ENCODE peak calls at places on chromosomes 5 and 9, in six cellular contexts. One of them, this sample, is unnamed.

GRCh38 chr5:37889612-37890317 is 49.9 kb upstream of the GDNF start:
- DNase-seq in activated CD8-positive, alpha-beta memory T cell treated with anti-CD3 and anti-CD28 coated beads, Interleukin-2, amount 50 U/mL, for 48 hours: no peak
- DNase-seq in PC-3: peak; percentile 94
- DNase-seq in activated T-helper 1 cell treated with Interleukin-2 at 50 U/mL for 16 hours: no peak
- DNase-seq in IMR-90: peak; percentile 88
- DNase-seq in activated T-helper 2 cell treated with anti-CD3 and anti-CD28 coated beads, Interferon-gamma antibody, Interleukin-2, Interleukin-4, amounts not matched to agents 10 μg/mL and 5 μg/mL and 100 μg/mL, durations not matched to agents 14 hours and 24 hours and 36 hours: no peak
- DNase-seq in this sample: no peak

GRCh38 chr5:141208478-141208877 is at the start of gene PCDHB12:
- DNase-seq in activated CD8-positive, alpha-beta memory T cell treated with anti-CD3 and anti-CD28 coated beads, Interleukin-2, amount 50 U/mL, for 48 hours: no peak
- DNase-seq in PC-3: peak; percentile 20
- DNase-seq in activated T-helper 1 cell treated with Interleukin-2 at 50 U/mL for 16 hours: no peak
- DNase-seq in IMR-90: peak; percentile 2
- DNase-seq in activated T-helper 2 cell treated with anti-CD3 and anti-CD28 coated beads, Interferon-gamma antibody, Interleukin-2, Interleukin-4, amounts not matched to agents 10 μg/mL and 5 μg/mL and 100 μg/mL, durations not matched to agents 14 hours and 24 hours and 36 hours: no peak
- DNase-seq in this sample: no peak

GRCh38 chr9:90322296-90322695 is 320.3 kb downstream of the DIRAS2 start:
- DNase-seq in activated CD8-positive, alpha-beta memory T cell treated with anti-CD3 and anti-CD28 coated beads, Interleukin-2, amount 50 U/mL, for 48 hours: no peak
- DNase-seq in PC-3: no peak
- DNase-seq in activated T-helper 1 cell treated with Interleukin-2 at 50 U/mL for 16 hours: no peak
- DNase-seq in IMR-90: peak; percentile 9
- DNase-seq in activated T-helper 2 cell treated with anti-CD3 and anti-CD28 coated beads, Interferon-gamma antibody, Interleukin-2, Interleukin-4, amounts not matched to agents 10 μg/mL and 5 μg/mL and 100 μg/mL, durations not matched to agents 14 hours and 24 hours and 36 hours: no peak
- DNase-seq in this sample: no peak

GRCh38 chr5:86118542-86118941 is 499.2 kb upstream of the COX7C start:
- DNase-seq in activated CD8-positive, alpha-beta memory T cell treated with anti-CD3 and anti-CD28 coated beads, Interleukin-2, amount 50 U/mL, for 48 hours: no peak
- DNase-seq in PC-3: peak; percentile 48
- DNase-seq in activated T-helper 1 cell treated with Interleukin-2 at 50 U/mL for 16 hours: no peak
- DNase-seq in IMR-90: no peak
- DNase-seq in activated T-helper 2 cell treated with anti-CD3 and anti-CD28 coated beads, Interferon-gamma antibody, Interleukin-2, Interleukin-4, amounts not matched to agents 10 μg/mL and 5 μg/mL and 100 μg/mL, durations not matched to agents 14 hours and 24 hours and 36 hours: no peak
- DNase-seq in this sample: no peak

GRCh38 chr5:22852807-22853670 is at the start of gene CDH12:
- DNase-seq in activated CD8-positive, alpha-beta memory T cell treated with anti-CD3 and anti-CD28 coated beads, Interleukin-2, amount 50 U/mL, for 48 hours: no peak
- DNase-seq in PC-3: peak; percentile 25
- DNase-seq in activated T-helper 1 cell treated with Interleukin-2 at 50 U/mL for 16 hours: no peak
- DNase-seq in IMR-90: no peak
- DNase-seq in activated T-helper 2 cell treated with anti-CD3 and anti-CD28 coated beads, Interferon-gamma antibody, Interleukin-2, Interleukin-4, amounts not matched to agents 10 μg/mL and 5 μg/mL and 100 μg/mL, durations not matched to agents 14 hours and 24 hours and 36 hours: no peak
- DNase-seq in this sample: peak; percentile 50

GRCh38 chr9:4069457-4070162 is 230.3 kb downstream of the GLIS3 start:
- DNase-seq in activated CD8-positive, alpha-beta memory T cell treated with anti-CD3 and anti-CD28 coated beads, Interleukin-2, amount 50 U/mL, for 48 hours: no peak
- DNase-seq in PC-3: no peak
- DNase-seq in activated T-helper 1 cell treated with Interleukin-2 at 50 U/mL for 16 hours: no peak
- DNase-seq in IMR-90: no peak
- DNase-seq in activated T-helper 2 cell treated with anti-CD3 and anti-CD28 coated beads, Interferon-gamma antibody, Interleukin-2, Interleukin-4, amounts not matched to agents 10 μg/mL and 5 μg/mL and 100 μg/mL, durations not matched to agents 14 hours and 24 hours and 36 hours: no peak
- DNase-seq in this sample: no peak

GRCh38 chr5:137561572-137561971 is 62.4 kb upstream of the SPOCK1 start:
- DNase-seq in activated CD8-positive, alpha-beta memory T cell treated with anti-CD3 and anti-CD28 coated beads, Interleukin-2, amount 50 U/mL, for 48 hours: no peak
- DNase-seq in PC-3: peak; percentile 53
- DNase-seq in activated T-helper 1 cell treated with Interleukin-2 at 50 U/mL for 16 hours: no peak
- DNase-seq in IMR-90: no peak
- DNase-seq in activated T-helper 2 cell treated with anti-CD3 and anti-CD28 coated beads, Interferon-gamma antibody, Interleukin-2, Interleukin-4, amounts not matched to agents 10 μg/mL and 5 μg/mL and 100 μg/mL, durations not matched to agents 14 hours and 24 hours and 36 hours: no peak
- DNase-seq in this sample: no peak

GRCh38 chr9:117979914-117980313 is 275.7 kb downstream of the TLR4 start:
- DNase-seq in activated CD8-positive, alpha-beta memory T cell treated with anti-CD3 and anti-CD28 coated beads, Interleukin-2, amount 50 U/mL, for 48 hours: no peak
- DNase-seq in PC-3: no peak
- DNase-seq in activated T-helper 1 cell treated with Interleukin-2 at 50 U/mL for 16 hours: no peak
- DNase-seq in IMR-90: no peak
- DNase-seq in activated T-helper 2 cell treated with anti-CD3 and anti-CD28 coated beads, Interferon-gamma antibody, Interleukin-2, Interleukin-4, amounts not matched to agents 10 μg/mL and 5 μg/mL and 100 μg/mL, durations not matched to agents 14 hours and 24 hours and 36 hours: no peak
- DNase-seq in this sample: no peak

GRCh38 chr9:109313351-109313750 is 7.5 kb downstream of the EPB41L4B start:
- DNase-seq in activated CD8-positive, alpha-beta memory T cell treated with anti-CD3 and anti-CD28 coated beads, Interleukin-2, amount 50 U/mL, for 48 hours: no peak
- DNase-seq in PC-3: no peak
- DNase-seq in activated T-helper 1 cell treated with Interleukin-2 at 50 U/mL for 16 hours: no peak
- DNase-seq in IMR-90: no peak
- DNase-seq in activated T-helper 2 cell treated with anti-CD3 and anti-CD28 coated beads, Interferon-gamma antibody, Interleukin-2, Interleukin-4, amounts not matched to agents 10 μg/mL and 5 μg/mL and 100 μg/mL, durations not matched to agents 14 hours and 24 hours and 36 hours: no peak
- DNase-seq in this sample: no peak

GRCh38 chr9:114161518-114161917 is 6.2 kb downstream of the COL27A1 start:
- DNase-seq in activated CD8-positive, alpha-beta memory T cell treated with anti-CD3 and anti-CD28 coated beads, Interleukin-2, amount 50 U/mL, for 48 hours: no peak
- DNase-seq in PC-3: no peak
- DNase-seq in activated T-helper 1 cell treated with Interleukin-2 at 50 U/mL for 16 hours: no peak
- DNase-seq in IMR-90: no peak
- DNase-seq in activated T-helper 2 cell treated with anti-CD3 and anti-CD28 coated beads, Interferon-gamma antibody, Interleukin-2, Interleukin-4, amounts not matched to agents 10 μg/mL and 5 μg/mL and 100 μg/mL, durations not matched to agents 14 hours and 24 hours and 36 hours: no peak
- DNase-seq in this sample: no peak

GRCh38 chr9:36949470-36949869 is 84.6 kb downstream of the PAX5 start:
- DNase-seq in activated CD8-positive, alpha-beta memory T cell treated with anti-CD3 and anti-CD28 coated beads, Interleukin-2, amount 50 U/mL, for 48 hours: peak; percentile 25
- DNase-seq in PC-3: no peak
- DNase-seq in activated T-helper 1 cell treated with Interleukin-2 at 50 U/mL for 16 hours: no peak
- DNase-seq in IMR-90: no peak
- DNase-seq in activated T-helper 2 cell treated with anti-CD3 and anti-CD28 coated beads, Interferon-gamma antibody, Interleukin-2, Interleukin-4, amounts not matched to agents 10 μg/mL and 5 μg/mL and 100 μg/mL, durations not matched to agents 14 hours and 24 hours and 36 hours: no peak
- DNase-seq in this sample: no peak

GRCh38 chr9:127539982-127540663 is 72.0 kb upstream of the STXBP1 start:
- DNase-seq in activated CD8-positive, alpha-beta memory T cell treated with anti-CD3 and anti-CD28 coated beads, Interleukin-2, amount 50 U/mL, for 48 hours: no peak
- DNase-seq in PC-3: no peak
- DNase-seq in activated T-helper 1 cell treated with Interleukin-2 at 50 U/mL for 16 hours: no peak
- DNase-seq in IMR-90: no peak
- DNase-seq in activated T-helper 2 cell treated with anti-CD3 and anti-CD28 coated beads, Interferon-gamma antibody, Interleukin-2, Interleukin-4, amounts not matched to agents 10 μg/mL and 5 μg/mL and 100 μg/mL, durations not matched to agents 14 hours and 24 hours and 36 hours: no peak
- DNase-seq in this sample: no peak

This sample was measured in neuronal stem cell.